ENCODE peak calls at places on chromosomes 6 and 20, in four cellular contexts. B is neural progenitor cell, C is cardiac muscle cell, O is iPS DF 6.9. I is an unnamed sample.
A peak's percentile ranks its signal among the peaks of the same experiment; 100 is the strongest.

GRCh38 chr6:66538548-66539135 is 831.6 kb upstream of the EYS start:
- DNase-seq in O (no peak), C (no peak), B (no peak), I (no peak)

GRCh38 chr20:24999568-24999967 is 7.0 kb upstream of the APMAP start:
- DNase-seq in C (no peak), O (no peak), B (no peak), I (no peak)

GRCh38 chr20:23412026-23412425 is 9.3 kb downstream of the NAPB start:
- DNase-seq in O (no peak), C (no peak), B (no peak), I (no peak)

GRCh38 chr6:127606131-127606562 is 29.2 kb downstream of the C6orf58 start:
- DNase-seq in O (peak; percentile 35), C (peak; percentile 50), B (peak; percentile 67), I (no peak)

GRCh38 chr6:11013671-11014070 is 30.4 kb downstream of the ELOVL2 start:
- DNase-seq in C (no peak), O (no peak), B (peak; percentile 20), I (no peak)

GRCh38 chr6:234706-235372 is 57.4 kb upstream of the DUSP22 start:
- DNase-seq in B (no peak), C (no peak), O (no peak), I (no peak)

GRCh38 chr6:74137910-74138309 is 441.9 kb downstream of the CD109 start:
- DNase-seq in B (no peak), O (no peak), C (peak; percentile 87), I (no peak)

GRCh38 chr6:170085475-170086401 is 205.1 kb downstream of the DLL1 start:
- DNase-seq in O (no peak), B (no peak), C (no peak), I (no peak)

GRCh38 chr20:23971320-23971719 is 17.3 kb downstream of the GGTLC1 start:
- DNase-seq in O (no peak), C (no peak), B (no peak), I (no peak)

GRCh38 chr6:142718667-142719191 is 226.2 kb downstream of the HIVEP2 start:
- DNase-seq in O (no peak), B (no peak), C (no peak), I (no peak)

GRCh38 chr6:4804095-4804494 is 27.9 kb downstream of the CDYL start:
- DNase-seq in B (no peak), C (peak; percentile 55), O (no peak), I (no peak)

GRCh38 chr6:132096996-132097395 is 145.8 kb upstream of the CCN2 start:
- DNase-seq in O (no peak), B (no peak), C (no peak), I (no peak)

GRCh38 chr6:41654433-41655020 is 16.3 kb downstream of the MDFI start:
- DNase-seq in O (no peak), C (no peak), B (no peak), I (no peak)

GRCh38 chr6:56435754-56436153 is 188.4 kb upstream of the COL21A1 start:
- DNase-seq in B (no peak), C (no peak), O (no peak), I (no peak)

GRCh38 chr20:50354690-50355592 is 155.2 kb upstream of the PTPN1 start:
- DNase-seq in B (no peak), C (no peak), O (no peak), I (no peak)

GRCh38 chr6:89352329-89353117 is at the start of gene UBE2J1:
- DNase-seq in C (peak; percentile 98), B (peak; percentile 93), O (no peak), I (peak; percentile 57)

GRCh38 chr6:73566954-73567591 is 46.2 kb upstream of the EEF1A1 start:
- DNase-seq in O (no peak), B (no peak), C (peak; percentile 66), I (no peak)

GRCh38 chr6:93786474-93787330 is 367.3 kb upstream of the EPHA7 start:
- DNase-seq in C (peak; percentile 5), B (peak; percentile 89), O (peak; percentile 79), I (no peak)

GRCh38 chr6:121849477-121849876 is 414.0 kb downstream of the GJA1 start:
- DNase-seq in O (peak; percentile 72), B (peak; percentile 90), C (peak; percentile 87), I (no peak)

GRCh38 chr6:28542440-28543293 is 17.0 kb downstream of the GPX5 start:
- DNase-seq in B (peak; percentile 97), C (peak; percentile 81), O (peak; percentile 91), I (no peak)

GRCh38 chr6:158869010-158869603 is 49.9 kb upstream of the EZR start:
- DNase-seq in B (peak; percentile 80), C (no peak), O (no peak), I (no peak)

GRCh38 chr20:36773123-36773547 is 428 bp downstream of the DSN1 start:
- DNase-seq in O (no peak), C (peak; percentile 6), B (peak; percentile 25), I (no peak)

GRCh38 chr6:89161326-89162046 is 15.6 kb downstream of the PM20D2 start:
- DNase-seq in C (peak; percentile 27), B (peak; percentile 42), O (no peak), I (no peak)

GRCh38 chr6:159510141-159510540 is 182.9 kb downstream of the SOD2 start:
- DNase-seq in C (no peak), B (no peak), O (no peak), I (no peak)

GRCh38 chr6:138518054-138518453 is 18.8 kb upstream of the NHSL1 start:
- DNase-seq in B (no peak), C (no peak), O (no peak), I (no peak)

GRCh38 chr6:138515657-138516056 is 16.4 kb upstream of the NHSL1 start:
- DNase-seq in C (no peak), O (no peak), B (no peak), I (no peak)

GRCh38 chr6:138520463-138520862 is 21.2 kb upstream of the NHSL1 start:
- DNase-seq in C (peak; percentile 53), O (no peak), B (no peak), I (no peak)

GRCh38 chr6:138514860-138515540 is 15.7 kb upstream of the NHSL1 start:
- DNase-seq in B (peak; percentile 11), C (no peak), O (no peak), I (peak; percentile 1)

GRCh38 chr6:138517635-138518034 is 18.3 kb upstream of the NHSL1 start:
- DNase-seq in O (peak; percentile 60), C (peak; percentile 58), B (peak; percentile 45), I (peak; percentile 36)
- H3K4me3 ChIP-seq in O (no peak overlapping the region), C (no peak overlapping the region), B (no peak overlapping the region), I (no peak overlapping the region)

DNA sequence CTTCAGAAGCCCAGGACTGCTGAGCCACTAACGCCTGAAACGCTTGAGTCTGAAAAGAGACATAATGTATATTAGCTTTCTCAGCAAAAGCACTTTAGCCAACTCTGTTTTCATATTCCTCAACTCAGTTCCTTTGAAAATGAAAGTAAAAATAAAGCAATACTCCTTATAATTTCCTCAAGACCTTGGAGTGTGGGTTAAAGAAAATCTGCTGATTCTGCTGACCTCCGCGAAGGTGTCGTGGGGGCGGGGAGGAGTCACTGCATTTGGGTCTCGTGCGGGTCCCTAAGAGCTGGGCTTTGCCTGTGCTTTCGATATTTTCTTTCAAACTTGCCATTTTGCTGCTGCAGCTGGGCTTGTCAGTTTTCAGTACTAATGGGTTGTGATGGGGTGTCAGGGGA is 142.2 kb upstream of the ARID1B start:
- DNase-seq in O (no peak), B (no peak), C (no peak), I (no peak)
- H3K4me3 ChIP-seq in O (no peak overlapping the region), B (no peak overlapping the region), C (no peak overlapping the region), I (no peak overlapping the region)

GRCh38 chr6:145532361-145532760 is 203.0 kb downstream of the EPM2A start:
- DNase-seq in B (no peak), O (no peak), C (no peak), I (no peak)
- H3K4me3 ChIP-seq in B (no peak overlapping the region), O (no peak overlapping the region), C (no peak overlapping the region), I (no peak overlapping the region)

DNA sequence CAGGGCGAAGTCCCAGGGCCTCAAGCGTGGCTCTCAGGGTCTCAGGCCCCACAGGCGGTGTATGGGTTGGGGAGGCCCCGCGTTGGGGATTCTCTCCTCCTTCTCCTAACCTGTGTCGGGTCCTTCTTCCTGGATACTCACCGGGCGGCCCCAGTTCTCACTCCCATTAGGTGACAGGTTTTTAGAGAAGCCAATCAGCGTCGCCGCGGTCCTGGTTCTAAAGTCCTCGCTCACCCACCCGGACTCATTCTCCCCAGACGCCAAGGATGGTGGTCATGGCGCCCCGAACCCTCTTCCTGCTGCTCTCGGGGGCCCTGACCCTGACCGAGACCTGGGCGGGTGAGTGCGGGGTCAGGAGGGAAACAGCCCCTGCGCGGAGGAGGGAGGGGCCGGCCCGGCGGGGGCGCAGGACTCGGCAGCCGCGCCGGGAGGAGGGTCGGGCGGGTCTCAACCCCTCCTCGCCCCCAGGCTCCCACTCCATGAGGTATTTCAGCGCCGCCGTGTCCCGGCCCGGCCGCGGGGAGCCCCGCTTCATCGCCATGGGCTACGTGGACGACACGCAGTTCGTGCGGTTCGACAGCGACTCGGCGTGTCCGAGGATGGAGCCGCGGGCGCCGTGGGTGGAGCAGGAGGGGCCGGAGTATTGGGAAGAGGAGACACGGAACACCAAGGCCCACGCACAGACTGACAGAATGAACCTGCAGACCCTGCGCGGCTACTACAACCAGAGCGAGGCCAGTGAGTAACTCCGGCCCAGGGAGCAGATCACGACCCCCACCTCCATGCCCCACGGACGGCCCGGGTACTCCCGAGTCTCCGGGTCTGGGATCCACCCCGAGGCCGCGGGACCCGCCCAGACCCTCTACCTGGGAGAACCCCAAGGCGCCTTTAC is at the start of gene HLA-G:
- DNase-seq in O (no peak), C (no peak), B (peak; percentile 16), I (no peak)
- H3K4me3 ChIP-seq in O (peak within 1 kb of the TSS; percentile 25), C (peak within 1 kb of the TSS; percentile 20), B (peak within 1 kb of the TSS; percentile 47), I (peak within 1 kb of the TSS; percentile 49)